ENCODE peak calls at places on chromosomes 13 and 19, in four cellular contexts. One of them, this sample, is unnamed.

GRCh38 chr13:30916991-30917390 is 10.9 kb downstream of the MEDAG start:
- DNase-seq in stomach: no peak
- DNase-seq in IMR-90: no peak
- DNase-seq in tibial nerve: no peak
- DNase-seq in this sample: no peak

GRCh38 chr19:2797280-2797679 is 12.0 kb downstream of the THOP1 start:
- DNase-seq in stomach: no peak
- DNase-seq in IMR-90: no peak
- DNase-seq in tibial nerve: no peak
- DNase-seq in this sample: no peak

GRCh38 chr13:77042566-77043177 is 15.7 kb upstream of the FBXL3 start:
- DNase-seq in stomach: no peak
- DNase-seq in IMR-90: peak
- DNase-seq in tibial nerve: no peak
- DNase-seq in this sample: no peak

GRCh38 chr13:111121421-111121820 is 6.3 kb downstream of the ARHGEF7 start:
- DNase-seq in stomach: no peak
- DNase-seq in IMR-90: no peak
- DNase-seq in tibial nerve: no peak
- DNase-seq in this sample: no peak

GRCh38 chr13:94435604-94436226 is 43.8 kb downstream of the DCT start:
- DNase-seq in stomach: no peak
- DNase-seq in IMR-90: peak
- DNase-seq in tibial nerve: no peak
- DNase-seq in this sample: no peak

GRCh38 chr13:106619688-106620555 is 52.0 kb upstream of the ARGLU1 start:
- DNase-seq in stomach: no peak
- DNase-seq in IMR-90: peak
- DNase-seq in tibial nerve: no peak
- DNase-seq in this sample: peak

GRCh38 chr19:21568816-21569496 is 63.6 kb downstream of the ZNF429 start:
- DNase-seq in stomach: peak
- DNase-seq in IMR-90: peak
- DNase-seq in tibial nerve: peak
- DNase-seq in this sample: no peak

GRCh38 chr13:19984430-19985218 is 26.1 kb downstream of the ZMYM2 start:
- DNase-seq in stomach: no peak
- DNase-seq in IMR-90: peak
- DNase-seq in tibial nerve: no peak
- DNase-seq in this sample: no peak

GRCh38 chr19:57720878-57721277 is 6.5 kb downstream of the ZNF671 start:
- DNase-seq in stomach: no peak
- DNase-seq in IMR-90: no peak
- DNase-seq in tibial nerve: no peak
- DNase-seq in this sample: no peak

GRCh38 chr13:87656311-87656710 is 14.9 kb upstream of the SLITRK5 start:
- DNase-seq in stomach: no peak
- DNase-seq in IMR-90: no peak
- DNase-seq in tibial nerve: no peak
- DNase-seq in this sample: no peak

GRCh38 chr19:4866595-4867424 is 657 bp downstream of the PLIN3 start:
- DNase-seq in stomach: peak
- DNase-seq in IMR-90: peak
- DNase-seq in tibial nerve: peak
- DNase-seq in this sample: no peak

GRCh38 chr19:31589109-31589508 is 239.9 kb upstream of the TSHZ3 start:
- DNase-seq in stomach: no peak
- DNase-seq in IMR-90: no peak
- DNase-seq in tibial nerve: no peak
- DNase-seq in this sample: no peak

GRCh38 chr19:13960863-13961784 is 8.8 kb downstream of the DCAF15 start:
- DNase-seq in stomach: no peak
- DNase-seq in IMR-90: no peak
- DNase-seq in tibial nerve: no peak
- DNase-seq in this sample: no peak

GRCh38 chr19:18999896-19000620 is 33.3 kb downstream of the SUGP2 start:
- DNase-seq in stomach: no peak
- DNase-seq in IMR-90: peak
- DNase-seq in tibial nerve: no peak
- DNase-seq in this sample: no peak
- TF ChIP-seq CTCF in stomach: no peak
- TF ChIP-seq CTCF in IMR-90: peak
- TF ChIP-seq CTCF in tibial nerve: no peak
- TF ChIP-seq CTCF in this sample: peak

DNA sequence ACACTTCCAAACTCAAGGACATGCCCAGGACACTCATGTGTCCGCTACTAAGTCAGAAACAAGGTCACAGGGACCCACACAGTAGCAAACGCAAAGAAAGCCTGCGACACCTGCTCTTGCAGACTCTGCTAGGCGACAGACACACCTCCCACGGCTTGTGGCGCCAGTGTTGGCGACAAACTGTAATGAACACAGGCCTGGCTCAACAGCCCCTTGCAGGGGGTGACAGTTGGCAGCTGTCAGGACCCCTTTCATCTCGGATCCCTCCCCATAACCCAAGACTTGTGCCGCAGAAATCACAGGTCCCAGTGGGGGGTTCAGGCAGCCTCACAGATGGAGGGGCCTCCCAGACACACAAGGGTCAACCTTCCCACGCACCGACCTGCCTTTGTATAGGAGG is 364 bp downstream of the CKM start:
- DNase-seq in stomach: no peak
- DNase-seq in IMR-90: no peak
- DNase-seq in tibial nerve: no peak
- DNase-seq in this sample: no peak
- H3K4me3 ChIP-seq in stomach: no peak
- H3K4me3 ChIP-seq in IMR-90: no peak
- H3K4me3 ChIP-seq in tibial nerve: no peak
- H3K4me3 ChIP-seq in this sample: no peak

GRCh38 chr19:28710278-28710677 is 502.7 kb downstream of the UQCRFS1 start:
- DNase-seq in stomach: no peak
- DNase-seq in IMR-90: peak
- DNase-seq in tibial nerve: no peak
- DNase-seq in this sample: peak
- TF ChIP-seq CTCF in stomach: peak
- TF ChIP-seq CTCF in IMR-90: peak
- TF ChIP-seq CTCF in tibial nerve: peak
- TF ChIP-seq CTCF in this sample: peak

GRCh38 chr19:55599468-55600335 is at the start of the genes FIZ1 and ZNF524:
- DNase-seq in stomach: peak
- DNase-seq in IMR-90: peak
- DNase-seq in tibial nerve: peak
- DNase-seq in this sample: peak

GRCh38 chr19:55603115-55603514 is 2.3 kb upstream of the ZNF865 start:
- DNase-seq in stomach: no peak
- DNase-seq in IMR-90: no peak
- DNase-seq in tibial nerve: no peak
- DNase-seq in this sample: no peak

GRCh38 chr19:55602104-55603001 is 2.3 kb downstream of the ZNF524 start:
- DNase-seq in stomach: no peak
- DNase-seq in IMR-90: no peak
- DNase-seq in tibial nerve: no peak
- DNase-seq in this sample: no peak

GRCh38 chr19:55600336-55601028 is 394 bp downstream of the ZNF524 start:
- DNase-seq in stomach: no peak
- DNase-seq in IMR-90: peak
- DNase-seq in tibial nerve: no peak
- DNase-seq in this sample: no peak

GRCh38 chr19:55601127-55601526 is 1.0 kb downstream of the ZNF524 start:
- DNase-seq in stomach: no peak
- DNase-seq in IMR-90: no peak
- DNase-seq in tibial nerve: no peak
- DNase-seq in this sample: no peak
- H3K4me3 ChIP-seq in stomach: peak
- H3K4me3 ChIP-seq in IMR-90: peak
- H3K4me3 ChIP-seq in tibial nerve: peak
- H3K4me3 ChIP-seq in this sample: peak

GRCh38 chr13:103297083-103297482 is 230.9 kb upstream of the SLC10A2 start:
- DNase-seq in stomach: no peak
- DNase-seq in IMR-90: no peak
- DNase-seq in tibial nerve: no peak
- DNase-seq in this sample: no peak

GRCh38 chr13:103303078-103303651 is 236.9 kb upstream of the SLC10A2 start:
- DNase-seq in stomach: no peak
- DNase-seq in IMR-90: no peak
- DNase-seq in tibial nerve: no peak
- DNase-seq in this sample: no peak

GRCh38 chr13:103299079-103299478 is 232.9 kb upstream of the SLC10A2 start:
- DNase-seq in stomach: no peak
- DNase-seq in IMR-90: no peak
- DNase-seq in tibial nerve: no peak
- DNase-seq in this sample: no peak
- TF ChIP-seq CTCF in stomach: no peak
- TF ChIP-seq CTCF in IMR-90: no peak
- TF ChIP-seq CTCF in tibial nerve: no peak
- TF ChIP-seq CTCF in this sample: no peak

GRCh38 chr19:56372281-56372680 is 21.1 kb downstream of the ZNF582 start:
- DNase-seq in stomach: no peak
- DNase-seq in IMR-90: no peak
- DNase-seq in tibial nerve: no peak
- DNase-seq in this sample: no peak

GRCh38 chr19:56367829-56368711 is 25.3 kb downstream of the ZNF582 start:
- DNase-seq in stomach: peak
- DNase-seq in IMR-90: peak
- DNase-seq in tibial nerve: peak
- DNase-seq in this sample: peak

DNA sequence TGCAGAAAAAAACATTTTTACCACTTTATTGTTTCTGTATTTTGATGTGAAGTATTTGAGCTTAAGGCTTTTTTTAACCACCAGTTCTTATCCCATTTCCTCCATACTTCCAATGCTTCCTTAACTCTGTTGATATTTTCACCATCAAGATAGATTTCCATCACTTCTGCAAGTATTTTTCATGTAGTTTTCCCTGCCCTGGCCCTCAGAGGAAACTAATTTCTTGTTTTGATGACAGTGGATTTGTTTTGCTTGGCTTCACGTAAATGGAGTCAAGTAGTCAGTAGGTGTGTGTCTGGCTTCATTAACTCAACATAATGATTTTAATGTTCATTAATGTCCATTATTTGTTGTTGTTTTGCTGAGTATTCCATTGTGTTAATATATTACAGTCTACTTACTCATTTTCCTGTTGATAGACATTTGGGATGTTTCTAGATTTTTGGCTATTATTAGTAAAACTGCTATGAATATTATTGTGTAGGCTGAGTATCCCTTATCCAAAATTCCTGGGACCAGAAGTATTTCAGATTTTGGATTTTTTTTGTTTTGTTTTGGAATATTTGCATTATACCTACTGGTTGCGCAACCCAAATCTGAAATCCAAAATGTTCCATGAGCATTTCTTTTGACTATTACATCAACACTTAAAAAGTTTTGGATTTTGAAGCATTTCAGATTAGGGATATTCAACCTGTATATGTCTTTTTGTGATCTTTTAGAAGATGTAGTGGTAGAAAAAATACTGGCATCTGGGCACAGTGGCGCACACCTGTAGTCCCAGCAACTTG is 23.3 kb downstream of the ZNF582 start:
- DNase-seq in stomach: no peak
- DNase-seq in IMR-90: no peak
- DNase-seq in tibial nerve: no peak
- DNase-seq in this sample: no peak
- H3K4me3 ChIP-seq in stomach: no peak
- H3K4me3 ChIP-seq in IMR-90: no peak
- H3K4me3 ChIP-seq in tibial nerve: no peak
- H3K4me3 ChIP-seq in this sample: no peak

GRCh38 chr13:85828094-85828684 is 29.0 kb upstream of the SLITRK6 start:
- DNase-seq in stomach: no peak
- DNase-seq in IMR-90: peak
- DNase-seq in tibial nerve: no peak
- DNase-seq in this sample: no peak
- TF ChIP-seq CTCF in stomach: no peak
- TF ChIP-seq CTCF in IMR-90: peak
- TF ChIP-seq CTCF in tibial nerve: no peak
- TF ChIP-seq CTCF in this sample: peak

GRCh38 chr19:1748115-1748702 is 5.1 kb upstream of the ONECUT3 start:
- DNase-seq in stomach: peak
- DNase-seq in IMR-90: no peak
- DNase-seq in tibial nerve: no peak
- DNase-seq in this sample: no peak

GRCh38 chr19:1747285-1748114 is 5.8 kb upstream of the ONECUT3 start:
- DNase-seq in stomach: peak
- DNase-seq in IMR-90: peak
- DNase-seq in tibial nerve: no peak
- DNase-seq in this sample: peak

GRCh38 chr19:1750343-1751021 is 2.8 kb upstream of the ONECUT3 start:
- DNase-seq in stomach: no peak
- DNase-seq in IMR-90: no peak
- DNase-seq in tibial nerve: no peak
- DNase-seq in this sample: no peak

GRCh38 chr19:1749373-1750342 is 3.6 kb upstream of the ONECUT3 start:
- DNase-seq in stomach: no peak
- DNase-seq in IMR-90: no peak
- DNase-seq in tibial nerve: no peak
- DNase-seq in this sample: no peak

GRCh38 chr19:1748703-1749341 is 4.5 kb upstream of the ONECUT3 start:
- DNase-seq in stomach: no peak
- DNase-seq in IMR-90: no peak
- DNase-seq in tibial nerve: no peak
- DNase-seq in this sample: no peak
- H3K4me3 ChIP-seq in stomach: peak
- H3K4me3 ChIP-seq in IMR-90: no peak
- H3K4me3 ChIP-seq in tibial nerve: no peak
- H3K4me3 ChIP-seq in this sample: no peak